ENCODE peak calls at places on chromosomes 12 and 14, in nine cellular contexts. O, G, Z, M, E, U, X, Y and P are unnamed samples. For H3K27me3, the result is how much of the 10 kb centered on the place peaks cover.

GRCh38 chr14:55848964-55849363 is 269.0 kb downstream of the KTN1 start:
- DNase-seq in O (no peak), G (no peak), Z (no peak), M (no peak), E (no peak), U (no peak), X (no peak), Y (no peak), P (no peak)

GRCh38 chr12:52660934-52661333 is 8.9 kb upstream of the KRT2 start:
- DNase-seq in O (no peak), G (no peak), Z (no peak), M (no peak), E (no peak), U (no peak), X (no peak), Y (no peak), P (no peak)

GRCh38 chr12:12890492-12890814 is 909 bp upstream of the GPRC5A start:
- DNase-seq in O (peak), G (no peak), Z (peak), M (peak), E (no peak), U (peak), X (no peak), Y (no peak), P (no peak)

GRCh38 chr14:88542857-88543795 is 11.7 kb downstream of the PTPN21 start:
- DNase-seq in O (no peak), G (no peak), Z (no peak), M (no peak), E (no peak), U (no peak), X (peak), Y (no peak), P (no peak)

GRCh38 chr12:98727196-98727595 is 82.1 kb downstream of the APAF1 start:
- DNase-seq in O (no peak), G (no peak), Z (no peak), M (no peak), E (no peak), U (no peak), X (no peak), Y (no peak), P (no peak)

GRCh38 chr12:82149045-82149444 is 209.1 kb downstream of the CCDC59 start:
- DNase-seq in O (no peak), G (no peak), Z (no peak), M (no peak), E (no peak), U (no peak), X (no peak), Y (no peak), P (no peak)

GRCh38 chr12:32125455-32126084 is 18.9 kb downstream of the BICD1 start:
- DNase-seq in O (peak), G (no peak), Z (no peak), M (no peak), E (no peak), U (no peak), X (no peak), Y (no peak), P (no peak)

GRCh38 chr14:68681256-68681655 is 111.6 kb downstream of the ZFP36L1 start:
- DNase-seq in O (no peak), G (peak), Z (no peak), M (no peak), E (no peak), U (peak), X (no peak), Y (no peak), P (no peak)

DNA sequence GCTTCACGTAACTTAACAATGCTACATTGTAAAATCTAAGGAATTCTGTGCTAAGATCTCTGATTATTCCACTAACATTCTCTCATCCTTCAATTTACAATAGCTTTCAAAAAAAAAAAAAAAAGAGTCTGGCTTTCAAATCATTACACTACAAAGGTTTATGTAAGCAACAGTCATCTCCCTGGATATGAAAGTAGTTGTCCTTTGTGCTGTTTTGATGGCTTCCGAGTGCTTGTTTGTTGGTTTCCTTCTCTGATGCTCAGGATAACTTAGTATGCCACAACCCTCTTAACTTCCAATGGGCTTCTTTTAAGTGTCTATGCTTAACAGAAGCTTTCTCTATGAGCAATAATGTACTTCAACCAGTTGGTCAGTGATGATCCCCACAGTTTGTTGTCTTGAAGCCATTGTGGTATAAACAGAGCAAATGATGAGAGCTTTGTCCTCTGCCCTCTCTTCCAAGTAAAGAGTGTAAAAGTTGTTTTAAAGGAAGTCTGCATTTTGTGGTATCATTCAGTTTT is 396.2 kb upstream of the RGS6 start:
- DNase-seq in O (peak), G (no peak), Z (no peak), M (no peak), E (no peak), U (no peak), X (no peak), Y (no peak), P (no peak)
- H3K4me3 ChIP-seq in O (no peak), G (no peak), Z (no peak), M (no peak), E (no peak), U (no peak), X (no peak), Y (no peak), P (no peak)

GRCh38 chr12:4276524-4277204 is 3.1 kb downstream of the CCND2 start:
- DNase-seq in O (peak), G (peak), Z (peak), M (peak), E (peak), U (peak), X (peak), Y (peak), P (peak)
- TF ChIP-seq POLR2A in O (no peak), G (no peak), Z (no peak), M (no peak), E (peak), U (no peak), X (no peak), Y (no peak), P (no peak)

GRCh38 chr12:113525066-113525465 is 53.4 kb upstream of the LHX5 start:
- DNase-seq in O (no peak), G (no peak), Z (no peak), M (no peak), E (no peak), U (no peak), X (no peak), Y (no peak), P (no peak)
- H3K27me3 ChIP-seq in O (under half), G (under half), Z (under half), M (under half), E (under half), U (under half), X (half or more), Y (under half), P (under half)

DNA sequence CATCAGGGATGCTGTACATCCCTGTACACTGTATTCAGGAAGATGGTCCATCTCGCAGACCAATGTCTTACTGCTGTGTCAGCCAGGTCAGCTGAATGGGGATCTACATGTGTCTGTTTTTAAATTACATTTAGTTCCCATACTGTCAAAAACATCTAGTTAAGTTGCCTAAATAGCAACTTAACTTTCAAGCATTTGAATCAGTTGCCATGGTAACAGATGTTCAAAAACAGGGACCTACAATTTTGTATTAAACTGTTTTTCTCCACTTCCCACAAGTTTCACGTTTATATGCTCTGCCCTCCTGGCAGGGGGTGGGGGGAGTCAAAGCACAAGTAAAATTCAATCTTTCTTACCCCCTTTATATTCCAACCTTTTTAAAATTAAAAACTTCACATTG is 38.3 kb downstream of the C12orf42 start:
- DNase-seq in O (no peak), G (no peak), Z (no peak), M (no peak), E (no peak), U (no peak), X (no peak), Y (no peak), P (no peak)
- H3K4me3 ChIP-seq in O (no peak), G (no peak), Z (no peak), M (no peak), E (no peak), U (no peak), X (no peak), Y (no peak), P (no peak)

GRCh38 chr14:44379292-44379977 is 127.6 kb downstream of the FSCB start:
- DNase-seq in O (no peak), G (no peak), Z (no peak), M (no peak), E (no peak), U (no peak), X (no peak), Y (no peak), P (no peak)
- TF ChIP-seq POLR2A in O (no peak), G (no peak), Z (no peak), M (no peak), E (no peak), U (no peak), X (no peak), Y (no peak), P (no peak)

DNA sequence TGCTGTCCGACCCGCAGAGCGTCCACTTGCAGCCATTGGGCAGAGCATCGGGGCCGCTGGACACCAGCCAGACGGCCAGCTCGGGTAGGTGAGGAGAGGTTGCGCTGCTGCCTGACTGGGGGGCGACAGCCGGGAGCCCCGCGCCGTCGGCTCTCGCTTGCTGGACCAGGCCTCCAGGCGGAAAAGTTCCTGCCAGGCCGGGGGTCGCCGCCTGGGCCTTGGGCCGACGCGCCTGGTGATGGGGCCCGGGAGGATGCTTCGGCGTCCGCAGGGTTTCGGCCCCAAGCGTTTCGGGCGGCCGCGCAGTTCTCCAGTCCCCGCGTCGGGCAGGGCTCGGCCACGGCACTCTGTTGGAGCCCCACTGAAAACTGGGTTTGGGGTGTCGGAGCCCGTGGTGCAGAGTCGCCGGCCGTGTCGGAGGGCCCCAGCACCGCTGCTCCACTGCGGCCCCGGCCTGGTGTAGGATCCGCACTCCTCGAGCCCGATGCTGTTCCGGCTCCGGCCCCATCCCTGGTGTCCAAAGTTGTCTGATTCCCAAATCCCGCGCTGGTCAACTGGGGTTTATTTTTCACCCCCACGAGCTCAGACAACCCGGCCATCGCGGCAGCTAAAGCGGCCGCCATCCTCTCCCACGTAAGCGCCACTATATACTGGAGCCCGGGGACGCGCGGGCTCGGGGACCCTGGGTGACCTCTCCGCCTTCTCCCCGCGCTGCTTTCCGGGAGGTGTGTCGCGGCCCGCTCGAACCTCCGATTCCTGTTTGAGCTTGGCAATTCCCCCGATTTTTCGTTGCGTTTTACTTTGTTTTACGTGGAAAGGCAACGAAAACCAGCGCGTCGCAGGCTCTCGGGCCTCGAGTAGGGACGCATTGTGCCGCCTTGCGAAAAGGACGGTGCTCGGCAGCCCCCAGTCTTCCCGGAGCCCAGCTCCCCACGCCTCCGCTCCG is 872 bp downstream of the VSX2 start:
- DNase-seq in O (no peak), G (no peak), Z (no peak), M (peak), E (no peak), U (no peak), X (no peak), Y (no peak), P (no peak)
- H3K27me3 ChIP-seq in O (half or more), G (half or more), Z (under half), M (half or more), E (half or more), U (under half), X (half or more), Y (half or more), P (half or more)

GRCh38 chr12:42235426-42235825 is 2.6 kb downstream of the YAF2 start:
- DNase-seq in O (no peak), G (no peak), Z (peak), M (no peak), E (no peak), U (no peak), X (no peak), Y (peak), P (peak)
- H3K4me3 ChIP-seq in O (no peak), G (no peak), Z (no peak), M (no peak), E (no peak), U (no peak), X (no peak), Y (peak), P (peak)

DNA sequence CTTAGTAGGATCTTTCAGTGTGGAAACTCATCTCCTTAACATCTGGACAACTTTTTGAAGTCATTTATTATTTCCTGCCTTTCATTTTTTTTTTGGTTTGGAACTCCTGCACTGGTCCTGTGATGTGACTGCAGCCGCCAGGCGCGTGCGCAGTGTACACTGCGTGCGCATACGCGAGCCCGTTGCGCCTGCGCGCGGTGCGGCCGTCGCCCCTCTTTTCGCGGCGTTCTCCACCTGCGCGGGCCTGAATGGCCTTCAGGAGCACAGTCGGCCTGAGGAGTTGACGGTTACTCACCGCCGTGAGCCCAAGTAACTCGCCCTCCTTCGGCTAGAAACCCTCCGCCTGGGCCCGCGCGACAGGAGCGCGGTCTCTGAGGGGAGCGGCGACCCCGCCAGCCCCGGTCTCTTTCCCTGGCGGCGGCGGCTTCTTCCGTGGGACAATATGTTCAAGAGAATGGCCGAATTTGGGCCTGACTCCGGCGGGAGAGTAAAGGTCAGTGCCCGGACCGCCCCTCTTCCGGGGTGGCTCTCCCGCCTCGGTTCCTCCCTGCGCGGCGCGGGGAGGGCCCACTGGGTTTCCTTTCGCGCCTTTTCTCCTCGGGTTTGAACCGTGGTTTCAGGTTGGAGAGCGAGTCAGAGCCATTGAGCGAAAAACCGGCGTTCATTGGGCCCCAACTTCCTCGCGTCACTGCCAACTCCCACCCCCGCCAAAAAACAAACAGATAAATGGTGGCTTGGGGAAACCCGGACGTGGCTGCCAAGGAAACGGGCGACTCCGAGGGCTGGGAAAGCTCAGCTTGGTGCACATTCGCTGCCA is at the start of gene YEATS4:
- DNase-seq in O (peak), G (peak), Z (peak), M (peak), E (peak), U (peak), X (peak), Y (peak), P (peak)
- TF ChIP-seq POLR2A in O (peak), G (peak), Z (peak), M (peak), E (no peak), U (peak), X (peak), Y (peak), P (no peak)

GRCh38 chr14:60760648-60761364 is 26.2 kb downstream of the MNAT1 start:
- DNase-seq in O (no peak), G (no peak), Z (peak), M (no peak), E (no peak), U (no peak), X (no peak), Y (no peak), P (no peak)
- H3K27me3 ChIP-seq in O (under half), G (under half), Z (under half), M (under half), E (under half), U (under half), X (under half), Y (under half), P (under half)

GRCh38 chr12:102064476-102064875 is 2.7 kb upstream of the WASHC3 start:
- DNase-seq in O (no peak), G (no peak), Z (no peak), M (no peak), E (no peak), U (no peak), X (no peak), Y (no peak), P (no peak)

GRCh38 chr12:102062419-102062806 is 622 bp upstream of the WASHC3 start:
- DNase-seq in O (no peak), G (no peak), Z (no peak), M (no peak), E (no peak), U (peak), X (no peak), Y (no peak), P (no peak)

GRCh38 chr12:102063066-102063465 is 1.3 kb upstream of the WASHC3 start:
- DNase-seq in O (no peak), G (no peak), Z (no peak), M (no peak), E (no peak), U (no peak), X (no peak), Y (no peak), P (no peak)

GRCh38 chr12:102069707-102070106 is 7.9 kb upstream of the WASHC3 start:
- DNase-seq in O (no peak), G (no peak), Z (no peak), M (peak), E (no peak), U (no peak), X (no peak), Y (no peak), P (no peak)

GRCh38 chr12:102067574-102068258 is 5.9 kb upstream of the WASHC3 start:
- DNase-seq in O (peak), G (no peak), Z (no peak), M (no peak), E (no peak), U (no peak), X (no peak), Y (no peak), P (no peak)
- H3K4me3 ChIP-seq in O (no peak), G (no peak), Z (no peak), M (no peak), E (no peak), U (no peak), X (no peak), Y (no peak), P (no peak)